ENCODE peak calls at places on chromosome 22, in six cellular contexts. B is right lobe of liver, D is uterus, V is cardiac muscle cell, C is body of pancreas, S is upper lobe of left lung. Y is an unnamed sample. For H3K36me3, the result is how much of the 10 kb centered on the place peaks cover.

GRCh38 chr22:38012604-38013072 is 28.3 kb upstream of the SOX10 start:
- DNase-seq in B (no peak), D (no peak), V (peak), C (no peak), S (no peak), Y (no peak)

GRCh38 chr22:24030186-24030702 is 19.1 kb downstream of the CABIN1 start:
- DNase-seq in B (no peak), D (no peak), V (no peak), C (no peak), S (no peak), Y (no peak)

GRCh38 chr22:30866811-30867271 is 101.7 kb downstream of the MORC2 start:
- DNase-seq in B (peak), D (peak), V (no peak), C (no peak), S (no peak), Y (peak)

GRCh38 chr22:24996420-24996952 is 44.0 kb downstream of the KIAA1671 start:
- DNase-seq in B (no peak), D (no peak), V (peak), C (no peak), S (no peak), Y (peak)

GRCh38 chr22:38419864-38420172 is 35.2 kb downstream of the KCNJ4 start:
- DNase-seq in B (peak), D (no peak), V (no peak), C (no peak), S (no peak), Y (no peak)

GRCh38 chr22:37166675-37167066 is 17.0 kb upstream of the IL2RB start:
- DNase-seq in B (peak), D (peak), V (peak), C (peak), S (peak), Y (peak)

GRCh38 chr22:25368271-25368670 is 148.8 kb downstream of the CRYBB2 start:
- DNase-seq in B (no peak), D (peak), V (peak), C (no peak), S (no peak), Y (no peak)

GRCh38 chr22:23834830-23835772 is 3.7 kb downstream of the DERL3 start:
- DNase-seq in B (peak), D (no peak), V (no peak), C (peak), S (no peak), Y (no peak)

GRCh38 chr22:25183959-25184619 is 15.6 kb upstream of the CRYBB3 start:
- DNase-seq in B (peak), D (no peak), V (no peak), C (no peak), S (no peak), Y (no peak)

GRCh38 chr22:30891443-30891755 is 77.2 kb downstream of the MORC2 start:
- DNase-seq in B (no peak), D (no peak), V (no peak), C (no peak), S (no peak), Y (no peak)

GRCh38 chr22:28855355-28856094 is 27.8 kb upstream of the ZNRF3 start:
- DNase-seq in B (no peak), D (peak), V (peak), C (peak), S (peak), Y (peak)

GRCh38 chr22:16806401-16806800 is 18.8 kb downstream of the XKR3 start:
- DNase-seq in B (no peak), D (no peak), V (no peak), C (no peak), S (no peak), Y (peak)

GRCh38 chr22:20741634-20742581 is 32.0 kb upstream of the SERPIND1 start:
- DNase-seq in B (no peak), D (no peak), V (peak), C (peak), S (no peak), Y (peak)

GRCh38 chr22:32760815-32761214 is 40.7 kb upstream of the TIMP3 start:
- DNase-seq in B (no peak), D (no peak), V (no peak), C (no peak), S (peak), Y (no peak)

GRCh38 chr22:47954107-47954506 is 1191.7 kb downstream of the TBC1D22A start:
- DNase-seq in B (no peak), D (no peak), V (no peak), C (no peak), S (no peak), Y (no peak)

GRCh38 chr22:37016134-37016910 is 2.9 kb downstream of the TST start:
- DNase-seq in B (no peak), D (peak), V (no peak), C (no peak), S (no peak), Y (no peak)

GRCh38 chr22:23522642-23523251 is 57.3 kb downstream of the IGLL1 start:
- DNase-seq in B (no peak), D (no peak), V (peak), C (no peak), S (no peak), Y (peak)

GRCh38 chr22:34850010-34850409 is 215.9 kb upstream of the ISX start:
- DNase-seq in B (no peak), D (no peak), V (no peak), C (no peak), S (no peak), Y (no peak)

GRCh38 chr22:43829904-43830851 is 18.1 kb upstream of the EFCAB6 start:
- DNase-seq in B (peak), D (peak), V (peak), C (no peak), S (no peak), Y (no peak)

GRCh38 chr22:43356881-43357280 is 13.7 kb upstream of the SCUBE1 start:
- DNase-seq in B (no peak), D (no peak), V (peak), C (no peak), S (no peak), Y (no peak)

GRCh38 chr22:29343313-29343805 is 27.9 kb upstream of the RASL10A start:
- DNase-seq in B (no peak), D (no peak), V (peak), C (peak), S (peak), Y (no peak)

GRCh38 chr22:48088926-48089536 is 1326.6 kb downstream of the TBC1D22A start:
- DNase-seq in B (no peak), D (peak), V (no peak), C (no peak), S (no peak), Y (no peak)

GRCh38 chr22:17199131-17199731 is 20.0 kb downstream of the ADA2 start:
- DNase-seq in B (no peak), D (peak), V (peak), C (no peak), S (no peak), Y (peak)

GRCh38 chr22:23970816-23971482 is 3.3 kb downstream of the DDT start:
- DNase-seq in B (peak), D (no peak), V (no peak), C (no peak), S (no peak), Y (no peak)

DNA sequence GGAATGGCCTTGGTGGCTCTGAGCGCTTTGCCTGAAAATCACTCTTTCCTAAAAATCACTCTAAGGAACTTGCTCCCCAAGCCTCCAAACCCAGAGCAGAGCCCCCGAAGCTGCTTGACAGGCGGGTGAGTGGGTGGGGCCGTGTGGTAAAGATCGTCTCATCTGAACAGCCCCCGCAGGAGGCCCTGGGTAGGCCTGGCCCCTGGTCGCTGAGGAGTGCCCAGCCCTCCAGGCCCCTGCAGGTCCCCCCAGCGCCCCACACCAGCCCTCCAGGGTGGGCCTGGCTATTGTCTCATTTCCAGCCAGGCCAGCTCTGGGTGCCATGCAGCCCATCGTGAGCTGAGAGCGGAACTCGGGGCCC is 17.2 kb upstream of the PIM3 start:
- DNase-seq in B (no peak), D (no peak), V (no peak), C (no peak), S (no peak), Y (no peak)
- H3K4me3 ChIP-seq in B (no peak), D (no peak), V (no peak), C (no peak), S (no peak), Y (no peak)

DNA sequence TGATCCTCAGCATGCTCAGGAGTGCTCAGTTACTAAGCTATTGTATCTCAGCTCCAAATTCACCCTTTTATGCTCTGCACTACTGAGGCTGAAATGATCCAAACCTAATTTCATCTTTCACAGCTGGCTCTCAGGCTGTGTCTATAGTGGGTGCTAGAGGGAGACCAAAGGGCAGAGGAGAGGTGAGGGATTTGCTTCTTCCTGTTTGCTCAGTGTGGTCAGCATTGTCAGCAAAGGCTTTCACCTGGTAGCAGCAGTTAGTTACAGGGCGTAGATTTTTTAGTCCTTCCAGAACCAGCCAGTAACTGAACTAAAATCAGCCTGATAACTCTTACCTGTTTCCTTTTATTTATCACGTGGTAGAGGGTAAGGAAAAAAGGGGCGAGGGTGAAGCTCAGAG is 33.2 kb downstream of the XRCC6 start:
- DNase-seq in B (no peak), D (no peak), V (no peak), C (no peak), S (no peak), Y (no peak)
- TF ChIP-seq CTCF in B (no peak), D (no peak), V (no peak), C (no peak), S (no peak), Y (no peak)

GRCh38 chr22:40965936-40966557 is 14.9 kb downstream of the RBX1 start:
- DNase-seq in B (no peak), D (no peak), V (no peak), C (no peak), S (no peak), Y (no peak)

GRCh38 chr22:40973144-40973543 is 22.0 kb downstream of the RBX1 start:
- DNase-seq in B (no peak), D (no peak), V (no peak), C (no peak), S (no peak), Y (no peak)

GRCh38 chr22:40966683-40967082 is 15.5 kb downstream of the RBX1 start:
- DNase-seq in B (no peak), D (no peak), V (no peak), C (no peak), S (peak), Y (no peak)

DNA sequence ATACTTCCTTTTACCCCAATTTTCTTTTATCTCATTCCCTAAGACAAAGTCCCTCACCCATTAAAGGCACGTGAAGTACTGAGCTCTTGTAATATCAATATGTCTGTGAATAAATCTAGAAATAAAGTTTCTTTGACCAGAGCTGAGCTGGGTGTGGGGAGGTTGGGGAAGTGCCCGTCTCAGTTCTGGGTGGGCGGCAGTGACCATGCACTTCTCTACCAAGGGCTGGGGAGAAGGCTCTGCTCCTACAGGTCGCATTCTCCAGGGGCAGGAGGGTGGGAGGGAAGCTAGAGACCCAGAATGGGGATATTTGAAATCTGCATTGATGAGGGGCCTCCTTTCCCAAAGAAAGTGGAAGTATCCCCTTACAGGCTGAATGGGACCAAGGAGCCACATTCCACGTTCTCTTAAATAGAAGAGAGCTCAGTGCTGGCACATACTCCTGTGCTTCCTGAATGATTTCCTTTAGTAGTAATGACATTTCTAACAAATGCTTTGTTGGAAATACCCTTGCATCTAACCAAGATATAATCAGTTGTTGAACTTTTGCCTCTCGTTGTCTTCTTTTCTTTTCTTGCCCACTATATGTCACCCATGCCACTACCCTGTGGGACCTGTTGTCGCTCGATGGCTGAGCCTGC is 16.1 kb downstream of the RBX1 start:
- DNase-seq in B (no peak), D (no peak), V (no peak), C (no peak), S (peak), Y (peak)
- H3K36me3 ChIP-seq in B (under half), D (under half), V (under half), C (under half), S (under half), Y (under half)

DNA sequence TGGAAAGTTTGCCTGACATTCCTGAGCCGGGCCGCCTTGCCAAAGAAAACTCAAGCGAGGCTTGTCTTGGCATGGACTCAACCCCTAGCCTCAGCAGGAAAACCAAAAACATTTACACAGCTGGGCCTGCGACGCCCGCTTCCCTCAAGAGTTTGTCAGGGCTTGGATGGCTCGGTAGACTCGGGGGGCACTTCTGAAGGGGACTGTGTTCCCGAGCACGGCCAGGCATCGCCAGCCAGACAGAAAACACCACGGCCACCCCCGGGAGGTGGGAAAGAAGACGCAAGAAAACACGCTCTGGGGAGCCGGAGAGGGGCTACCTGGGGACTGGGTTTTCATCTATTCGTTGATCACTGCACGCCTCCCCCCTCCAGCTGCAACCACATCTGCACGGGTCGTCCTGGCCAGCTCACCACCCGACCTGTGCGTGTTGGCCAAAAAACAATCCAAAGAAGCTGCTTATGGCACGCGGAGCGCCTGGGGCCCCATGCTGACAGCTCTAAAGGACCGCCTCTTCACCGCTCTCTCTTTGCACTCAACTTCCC is 380.7 kb downstream of the MN1 start:
- DNase-seq in B (peak), D (peak), V (peak), C (peak), S (peak), Y (no peak)
- H3K4me3 ChIP-seq in B (no peak), D (no peak), V (no peak), C (no peak), S (no peak), Y (no peak)

GRCh38 chr22:22461583-22461982 is 47.0 kb downstream of the ZNF280B start:
- DNase-seq in B (no peak), D (no peak), V (no peak), C (no peak), S (no peak), Y (no peak)

GRCh38 chr22:22464541-22465054 is 43.9 kb downstream of the ZNF280B start:
- DNase-seq in B (no peak), D (no peak), V (no peak), C (no peak), S (no peak), Y (no peak)

GRCh38 chr22:22461111-22461510 is 47.4 kb downstream of the ZNF280B start:
- DNase-seq in B (no peak), D (no peak), V (no peak), C (no peak), S (no peak), Y (no peak)

GRCh38 chr22:22463855-22464540 is 44.5 kb downstream of the ZNF280B start:
- DNase-seq in B (no peak), D (no peak), V (peak), C (peak), S (peak), Y (peak)

GRCh38 chr22:22462813-22463567 is 45.6 kb downstream of the ZNF280B start:
- DNase-seq in B (no peak), D (no peak), V (peak), C (no peak), S (no peak), Y (peak)
- TF ChIP-seq CTCF in B (no peak), D (no peak), V (peak), C (no peak), S (no peak), Y (peak)

DNA sequence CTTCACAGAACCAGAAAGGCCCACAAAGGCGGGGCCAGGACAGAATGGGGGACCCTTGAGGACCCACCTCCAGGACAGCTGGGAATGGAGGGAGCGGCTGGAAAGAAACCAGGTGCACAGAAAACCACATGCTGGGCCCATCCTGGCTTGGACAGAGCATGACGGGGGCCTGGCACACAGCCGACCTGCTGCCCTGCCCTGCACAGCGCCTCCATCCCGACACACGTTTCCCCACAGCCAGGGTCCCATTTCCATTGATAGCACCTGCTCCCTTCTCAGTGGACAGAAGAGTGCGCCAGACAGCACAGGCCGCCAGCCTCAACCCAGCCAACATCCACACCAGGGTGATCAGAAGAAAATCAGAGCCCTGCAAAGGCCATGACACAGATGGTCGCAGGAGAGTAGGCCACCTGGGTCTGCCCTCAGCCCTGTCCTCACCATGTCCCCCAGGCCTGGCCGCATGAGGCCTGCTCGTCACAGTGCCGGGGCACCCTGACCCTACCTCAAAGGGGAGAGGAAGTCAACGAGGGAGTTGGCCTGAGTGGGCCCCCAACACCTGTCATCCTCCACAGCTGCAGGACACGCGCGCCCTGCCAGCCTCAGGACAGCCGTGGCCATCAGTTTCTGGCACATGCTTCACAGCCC is 28.1 kb downstream of the BRD1 start:
- DNase-seq in B (peak), D (no peak), V (no peak), C (no peak), S (no peak), Y (no peak)
- H3K36me3 ChIP-seq in B (under half), D (under half), V (under half), C (under half), S (half or more), Y (under half)

GRCh38 chr22:46047226-46047625 is 70.3 kb upstream of the WNT7B start:
- DNase-seq in B (peak), D (peak), V (no peak), C (peak), S (peak), Y (no peak)
- H3K4me3 ChIP-seq in B (no peak), D (no peak), V (no peak), C (no peak), S (no peak), Y (no peak)

GRCh38 chr22:45092644-45093043 is 71.1 kb upstream of the NUP50 start:
- DNase-seq in B (no peak), D (no peak), V (no peak), C (no peak), S (no peak), Y (no peak)

GRCh38 chr22:45094081-45094720 is 69.5 kb upstream of the NUP50 start:
- DNase-seq in B (no peak), D (no peak), V (no peak), C (no peak), S (no peak), Y (no peak)

GRCh38 chr22:45091254-45091854 is 72.4 kb upstream of the NUP50 start:
- DNase-seq in B (no peak), D (no peak), V (no peak), C (no peak), S (no peak), Y (no peak)

GRCh38 chr22:45087802-45088201 is 75.9 kb upstream of the NUP50 start:
- DNase-seq in B (no peak), D (no peak), V (no peak), C (no peak), S (no peak), Y (peak)

GRCh38 chr22:45090364-45090960 is 73.3 kb upstream of the NUP50 start:
- DNase-seq in B (no peak), D (no peak), V (peak), C (peak), S (peak), Y (peak)
- TF ChIP-seq CTCF in B (no peak), D (no peak), V (no peak), C (no peak), S (no peak), Y (no peak)

GRCh38 chr22:46092646-46093410 is 57.5 kb upstream of the PPARA start:
- DNase-seq in B (peak), D (no peak), V (no peak), C (no peak), S (no peak), Y (no peak)
- H3K36me3 ChIP-seq in B (under half), D (under half), V (under half), C (under half), S (under half), Y (under half)

GRCh38 chr22:39530692-39531331 is 1.7 kb downstream of the RPS19BP1 start:
- DNase-seq in B (peak), D (no peak), V (peak), C (no peak), S (no peak), Y (peak)
- H3K4me3 ChIP-seq in B (no peak), D (no peak), V (no peak), C (no peak), S (peak), Y (peak)

Y was measured in GM23338.